ENCODE peak calls at places on chromosome 13, in eight cellular contexts. P, K, E, M, R, G, A and O are unnamed samples.
A peak's percentile ranks its signal among the peaks of the same experiment; 100 is the strongest.

GRCh38 chr13:42445354-42445753 is 128.6 kb upstream of the TNFSF11 start:
- DNase-seq in R (no peak), G (no peak), E (no peak), M (no peak), A (no peak), K (no peak), P (no peak), O (no peak)

GRCh38 chr13:20159646-20160345 is 1.1 kb downstream of the GJA3 start:
- DNase-seq in P (no peak), R (no peak), M (no peak), G (no peak), E (no peak), A (peak; percentile 64), K (no peak), O (no peak)

GRCh38 chr13:113589961-113590339 is 5.4 kb downstream of the TFDP1 start:
- DNase-seq in A (no peak), M (no peak), G (no peak), K (no peak), E (peak; percentile 13), R (peak; percentile 10), P (no peak), O (no peak)

GRCh38 chr13:39682310-39682709 is 26.8 kb downstream of the COG6 start:
- DNase-seq in M (no peak), R (no peak), A (no peak), G (no peak), E (no peak), K (no peak), P (peak; percentile 8), O (no peak)

GRCh38 chr13:66574606-66575005 is 655.5 kb downstream of the PCDH9 start:
- DNase-seq in M (no peak), E (no peak), G (peak; percentile 43), R (no peak), A (peak; percentile 48), P (no peak), K (no peak), O (no peak)

GRCh38 chr13:41050041-41050440 is 11.3 kb upstream of the WBP4 start:
- DNase-seq in K (no peak), E (no peak), M (no peak), R (no peak), A (no peak), P (no peak), G (no peak), O (no peak)

GRCh38 chr13:48567521-48568331 is 34.8 kb upstream of the RCBTB2 start:
- DNase-seq in M (no peak), P (no peak), A (no peak), R (no peak), E (no peak), K (no peak), G (peak; percentile 38), O (no peak)

GRCh38 chr13:100958859-100959258 is 284.3 kb upstream of the TMTC4 start:
- DNase-seq in E (no peak), R (no peak), G (no peak), K (no peak), M (no peak), A (no peak), P (no peak), O (no peak)

GRCh38 chr13:30109471-30110135 is 197.7 kb downstream of the KATNAL1 start:
- DNase-seq in K (no peak), M (no peak), P (no peak), G (no peak), R (no peak), A (no peak), E (no peak), O (no peak)

GRCh38 chr13:89375839-89376238 is 1704.7 kb downstream of the SLITRK5 start:
- DNase-seq in K (no peak), E (no peak), R (no peak), M (no peak), P (no peak), G (peak; percentile 46), A (peak; percentile 63), O (no peak)

GRCh38 chr13:111216166-111216960 is 101.3 kb downstream of the ARHGEF7 start:
- DNase-seq in G (no peak), R (peak; percentile 66), E (no peak), A (peak; percentile 27), M (no peak), P (peak; percentile 44), K (peak; percentile 22), O (peak; percentile 48)

GRCh38 chr13:98843482-98843877 is 91.0 kb upstream of the SLC15A1 start:
- DNase-seq in G (no peak), A (no peak), M (no peak), R (no peak), P (no peak), K (no peak), E (no peak), O (no peak)

GRCh38 chr13:98839826-98840769 is 87.6 kb upstream of the SLC15A1 start:
- DNase-seq in G (peak; percentile 61), M (peak; percentile 11), A (peak; percentile 47), P (peak; percentile 56), E (peak; percentile 48), K (peak; percentile 36), R (peak; percentile 53), O (peak; percentile 49)

GRCh38 chr13:98842074-98842473 is 89.6 kb upstream of the SLC15A1 start:
- DNase-seq in E (no peak), R (no peak), G (no peak), P (no peak), K (no peak), A (no peak), M (no peak), O (no peak)

GRCh38 chr13:98845726-98846125 is 93.3 kb upstream of the SLC15A1 start:
- DNase-seq in G (peak; percentile 36), E (no peak), K (no peak), P (no peak), R (no peak), M (no peak), A (no peak), O (no peak)

DNA sequence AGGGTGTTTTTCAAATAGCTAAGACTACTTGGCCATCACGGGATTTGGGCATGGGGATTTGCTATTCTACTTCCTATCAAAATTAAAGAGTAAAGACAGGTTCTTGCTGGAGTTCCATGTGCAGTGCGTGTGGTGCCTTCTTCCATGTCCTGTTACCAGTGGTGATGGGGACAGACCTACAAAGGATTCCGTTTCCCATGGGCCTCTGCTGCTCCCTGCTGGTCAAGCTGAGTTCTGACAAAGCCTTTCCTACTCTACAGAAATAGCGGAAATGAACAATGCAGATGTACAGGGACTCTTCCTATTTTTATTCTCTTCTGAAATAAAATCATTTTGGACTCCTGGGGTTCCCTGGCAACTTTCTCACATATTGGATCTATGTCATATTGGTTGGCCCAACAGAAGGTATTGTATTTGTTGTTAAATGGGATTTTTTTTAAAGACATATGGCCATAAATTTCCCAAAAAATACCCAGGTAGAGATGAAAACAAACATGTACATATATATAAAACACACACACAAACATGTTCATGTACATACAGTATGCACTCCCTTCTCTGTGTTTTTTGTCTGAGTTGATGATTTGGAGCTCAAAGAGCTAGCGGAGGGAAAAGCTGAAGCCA is 90.5 kb upstream of the SLC15A1 start:
- DNase-seq in R (peak; percentile 60), M (peak; percentile 35), G (peak; percentile 82), A (peak; percentile 80), P (peak; percentile 78), K (peak; percentile 54), E (peak; percentile 61), O (peak; percentile 52)
- TF ChIP-seq CTCF in R (peak; percentile 81), M (peak; percentile 88), G (peak; percentile 99), A (peak; percentile 88), P (peak; percentile 90), K (peak; percentile 26), E (peak; percentile 67), O (peak; percentile 90)

GRCh38 chr13:45341034-45341798 is at the start of gene TPT1:
- DNase-seq in A (peak; percentile 98), R (peak; percentile 100), P (peak; percentile 100), M (peak; percentile 92), G (peak; percentile 99), E (peak; percentile 98), K (peak; percentile 96), O (peak; percentile 99)

GRCh38 chr13:45341799-45342584 is 1.0 kb upstream of the TPT1 start:
- DNase-seq in M (no peak), G (peak; percentile 82), R (no peak), A (no peak), P (no peak), K (peak; percentile 26), E (peak; percentile 77), O (peak; percentile 26)

GRCh38 chr13:45339867-45340266 is 1.1 kb downstream of the TPT1 start:
- DNase-seq in M (no peak), P (peak; percentile 46), E (no peak), G (no peak), R (no peak), A (no peak), K (no peak), O (no peak)

GRCh38 chr13:45339399-45339798 is 1.6 kb downstream of the TPT1 start:
- DNase-seq in P (no peak), G (no peak), M (no peak), K (no peak), R (no peak), A (no peak), E (no peak), O (no peak)

GRCh38 chr13:45340422-45341033 is 455 bp downstream of the TPT1 start:
- DNase-seq in G (peak; percentile 93), M (peak; percentile 85), A (peak; percentile 91), R (peak; percentile 65), P (peak; percentile 85), K (peak; percentile 91), E (peak; percentile 88), O (peak; percentile 66)
- TF ChIP-seq CTCF in G (peak; percentile 50), M (peak; percentile 15), A (peak; percentile 35), R (peak; percentile 21), P (peak; percentile 55), K (no peak), E (peak; percentile 65), O (peak; percentile 49)

GRCh38 chr13:96988441-96988840 is 5.8 kb downstream of the OXGR1 start:
- DNase-seq in P (no peak), A (no peak), M (no peak), R (no peak), K (no peak), E (no peak), G (no peak), O (no peak)

GRCh38 chr13:96982672-96983071 is 11.6 kb downstream of the OXGR1 start:
- DNase-seq in M (no peak), A (no peak), R (no peak), E (no peak), K (no peak), G (no peak), P (no peak), O (no peak)

GRCh38 chr13:96984061-96984508 is 10.2 kb downstream of the OXGR1 start:
- DNase-seq in P (peak; percentile 69), K (peak; percentile 46), E (no peak), A (no peak), G (no peak), M (peak; percentile 58), R (peak; percentile 49), O (peak; percentile 77)
- TF ChIP-seq CTCF in P (no peak), K (no peak), E (no peak), A (no peak), G (peak; percentile 2), M (peak; percentile 29), R (no peak), O (no peak)

DNA sequence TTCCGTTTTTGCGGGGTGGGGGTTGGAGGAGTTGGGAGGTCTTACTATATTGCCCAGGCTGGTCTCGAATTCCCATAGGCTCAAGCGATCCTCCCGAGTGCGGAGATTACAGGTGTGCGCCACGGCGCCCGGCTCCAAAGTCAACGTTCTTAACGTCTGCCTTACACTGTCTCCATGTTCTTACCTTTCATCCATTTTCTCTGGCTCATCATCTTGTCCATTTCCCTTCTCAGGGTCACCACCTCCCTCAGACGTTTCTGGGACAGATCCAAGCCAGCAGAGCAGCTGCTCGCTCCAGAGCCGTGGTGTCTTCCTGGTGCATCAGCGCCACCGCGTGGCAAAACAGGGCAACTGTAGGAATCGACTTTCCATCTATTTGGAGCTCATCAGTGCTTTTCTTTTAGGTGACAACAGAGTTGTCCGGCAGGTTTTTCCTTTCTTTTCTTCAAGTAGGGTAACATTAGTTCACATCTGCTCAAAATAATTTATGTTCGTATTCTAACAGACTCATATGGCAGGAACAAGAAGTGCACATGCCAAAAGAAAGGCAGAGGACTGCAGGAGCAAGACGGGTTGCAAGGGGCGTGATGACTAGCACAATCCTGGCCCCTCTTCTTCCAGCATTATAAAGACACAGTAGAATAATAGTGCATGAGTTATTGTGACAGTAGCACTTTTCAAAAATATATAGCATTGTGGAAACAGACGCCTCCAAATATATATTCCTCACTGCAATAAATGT is 103.1 kb upstream of the ABCC4 start:
- DNase-seq in R (peak; percentile 85), M (peak; percentile 50), K (peak; percentile 55), G (peak; percentile 67), E (peak; percentile 78), P (peak; percentile 88), A (peak; percentile 73), O (peak; percentile 77)
- TF ChIP-seq CTCF in R (peak; percentile 88), M (peak; percentile 82), K (peak; percentile 40), G (peak; percentile 98), E (peak; percentile 85), P (peak; percentile 86), A (peak; percentile 97), O (peak; percentile 94)